ENCODE peak calls at places on chromosomes 16 and 17, in six cellular contexts. P is body of pancreas, I is left lung, V is right atrium auricular region, R is heart right ventricle, L is adrenal gland. N is an unnamed sample.

GRCh38 chr16:4360538-4361021 is 9.5 kb upstream of the PAM16 start:
- DNase-seq in P (no peak), I (peak), V (no peak), R (peak), L (no peak), N (no peak)

GRCh38 chr16:4115209-4115940 is 867 bp downstream of the ADCY9 start:
- DNase-seq in P (peak), I (peak), V (no peak), R (peak), L (peak), N (peak)

GRCh38 chr17:41792835-41793748 is 6.6 kb upstream of the JUP start:
- DNase-seq in P (peak), I (peak), V (peak), R (peak), L (peak), N (peak)

GRCh38 chr17:70772761-70773160 is 603.4 kb downstream of the KCNJ2 start:
- DNase-seq in P (no peak), I (no peak), V (no peak), R (no peak), L (no peak), N (no peak)

GRCh38 chr16:69197573-69197972 is 10.6 kb downstream of the SNTB2 start:
- DNase-seq in P (no peak), I (no peak), V (no peak), R (no peak), L (no peak), N (no peak)

GRCh38 chr16:64278196-64278595 is 843.7 kb downstream of the CDH11 start:
- DNase-seq in P (no peak), I (no peak), V (no peak), R (no peak), L (no peak), N (no peak)

GRCh38 chr17:79114455-79115301 is 40.1 kb downstream of the ENGASE start:
- DNase-seq in P (peak), I (no peak), V (no peak), R (peak), L (peak), N (no peak)

GRCh38 chr17:73096866-73097265 is 4.4 kb upstream of the SLC39A11 start:
- DNase-seq in P (no peak), I (no peak), V (no peak), R (no peak), L (peak), N (no peak)

GRCh38 chr16:66275795-66276428 is 90.6 kb upstream of the CDH5 start:
- DNase-seq in P (peak), I (no peak), V (peak), R (no peak), L (peak), N (peak)

GRCh38 chr17:44367219-44367618 is 3.6 kb upstream of the FAM171A2 start:
- DNase-seq in P (no peak), I (peak), V (no peak), R (no peak), L (no peak), N (no peak)
- H3K27ac ChIP-seq in P (no peak), I (no peak), V (no peak), R (no peak), L (no peak), N (no peak)

GRCh38 chr17:7889166-7889584 is 586 bp downstream of the CHD3 start:
- DNase-seq in P (peak), I (peak), V (peak), R (peak), L (peak), N (peak)
- TF ChIP-seq CTCF in P (peak), I (peak), V (peak), R (peak), L (peak), N (no peak)

GRCh38 chr16:29664133-29664912 is 1.3 kb downstream of the SPN start:
- DNase-seq in P (peak), I (peak), V (no peak), R (no peak), L (peak), N (no peak)

GRCh38 chr16:29663020-29663828 is at the start of gene SPN:
- DNase-seq in P (no peak), I (no peak), V (no peak), R (no peak), L (no peak), N (no peak)

GRCh38 chr16:29663829-29664132 is 734 bp downstream of the SPN start:
- DNase-seq in P (no peak), I (no peak), V (no peak), R (no peak), L (no peak), N (no peak)

GRCh38 chr16:29662000-29662728 is 883 bp upstream of the SPN start:
- DNase-seq in P (no peak), I (no peak), V (no peak), R (no peak), L (no peak), N (no peak)

DNA sequence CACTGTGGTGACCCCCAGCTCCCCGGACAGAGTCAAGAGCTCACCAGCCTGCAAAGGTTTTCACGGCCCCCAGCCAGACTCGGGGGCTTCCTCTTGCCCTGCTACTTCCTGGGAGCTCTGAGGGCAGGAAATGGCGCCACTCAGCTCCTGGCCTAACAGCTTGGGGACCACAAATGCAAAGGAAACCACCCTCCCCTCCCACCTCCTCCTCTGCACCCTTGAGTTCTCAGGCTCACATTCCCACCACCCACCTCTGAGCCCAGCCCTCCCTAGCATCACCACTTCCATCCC is 373 bp upstream of the SPN start:
- DNase-seq in P (no peak), I (no peak), V (no peak), R (no peak), L (no peak), N (no peak)
- H3K4me3 ChIP-seq in P (no peak), I (no peak), V (no peak), R (no peak), L (no peak), N (peak)

GRCh38 chr17:50460831-50461526 is 7.7 kb downstream of the CHAD start:
- DNase-seq in P (no peak), I (no peak), V (no peak), R (no peak), L (no peak), N (no peak)

GRCh38 chr17:50461550-50462132 is 7.0 kb downstream of the CHAD start:
- DNase-seq in P (no peak), I (no peak), V (no peak), R (no peak), L (no peak), N (no peak)

GRCh38 chr17:50464736-50465135 is 3.9 kb downstream of the CHAD start:
- DNase-seq in P (no peak), I (peak), V (no peak), R (no peak), L (no peak), N (no peak)

GRCh38 chr17:50464121-50464520 is 4.6 kb downstream of the CHAD start:
- DNase-seq in P (no peak), I (no peak), V (no peak), R (no peak), L (no peak), N (no peak)

DNA sequence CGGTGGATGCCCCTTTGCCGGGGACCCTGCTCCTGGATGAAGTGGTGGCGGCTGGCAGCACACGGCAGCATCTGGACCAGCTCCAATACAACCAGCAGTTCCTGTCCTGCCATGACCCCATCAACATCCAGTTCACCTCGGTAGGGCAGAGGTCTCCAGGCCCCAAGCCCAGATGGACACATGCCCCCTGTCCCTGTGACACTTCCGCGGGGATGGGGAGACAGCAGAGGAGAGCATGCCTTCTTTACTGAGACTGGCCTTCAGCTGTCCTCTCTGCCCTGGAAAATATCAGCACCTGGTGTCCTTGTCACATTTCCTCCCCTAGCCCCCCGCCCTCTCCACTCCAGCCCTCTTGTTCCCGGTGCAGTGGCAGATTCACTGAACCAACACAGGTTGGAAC is 6.2 kb downstream of the CHAD start:
- DNase-seq in P (no peak), I (no peak), V (no peak), R (no peak), L (no peak), N (no peak)
- H3K27ac ChIP-seq in P (no peak), I (no peak), V (no peak), R (no peak), L (no peak), N (no peak)

N was measured in coronary artery.